ENCODE peak calls at places on chromosomes 5 and 9, in ten cellular contexts. G, A, R, M, C, F, X, J, P and Q are unnamed samples.

GRCh38 chr9:19155106-19155999 is 28.1 kb upstream of the PLIN2 start:
- DNase-seq in G (no peak), A (no peak), R (no peak), M (no peak), C (no peak), F (no peak), X (no peak), J (peak), P (no peak), Q (no peak)

GRCh38 chr9:3898371-3899218 is 372.8 kb upstream of the RFX3 start:
- DNase-seq in G (peak), A (no peak), R (no peak), M (no peak), C (no peak), F (no peak), X (peak), J (peak), P (no peak), Q (no peak)

GRCh38 chr5:114857951-114858401 is 311.7 kb downstream of the TRIM36 start:
- DNase-seq in G (no peak), A (no peak), R (peak), M (no peak), C (no peak), F (no peak), X (no peak), J (no peak), P (no peak), Q (no peak)

GRCh38 chr9:127057970-127058644 is 64.3 kb downstream of the ANGPTL2 start:
- DNase-seq in G (no peak), A (no peak), R (peak), M (no peak), C (peak), F (no peak), X (peak), J (no peak), P (peak), Q (no peak)

GRCh38 chr9:1939926-1940368 is 75.2 kb upstream of the SMARCA2 start:
- DNase-seq in G (peak), A (no peak), R (no peak), M (no peak), C (no peak), F (peak), X (peak), J (peak), P (peak), Q (no peak)

GRCh38 chr9:121055642-121056143 is 5.6 kb upstream of the C5 start:
- DNase-seq in G (no peak), A (no peak), R (no peak), M (no peak), C (no peak), F (no peak), X (no peak), J (peak), P (peak), Q (no peak)

GRCh38 chr5:74765201-74765600 is 1.7 kb downstream of the GFM2 start:
- DNase-seq in G (peak), A (no peak), R (no peak), M (no peak), C (no peak), F (no peak), X (no peak), J (peak), P (no peak), Q (no peak)

GRCh38 chr5:104241051-104241450 is 678.5 kb upstream of the NUDT12 start:
- DNase-seq in G (no peak), A (no peak), R (no peak), M (no peak), C (no peak), F (no peak), X (no peak), J (no peak), P (no peak), Q (no peak)

GRCh38 chr9:35510745-35511428 is 21.0 kb downstream of the RUSC2 start:
- DNase-seq in G (peak), A (peak), R (peak), M (peak), C (peak), F (peak), X (peak), J (peak), P (peak), Q (no peak)

GRCh38 chr9:130414910-130415746 is 29.6 kb upstream of the ASS1 start:
- DNase-seq in G (no peak), A (no peak), R (no peak), M (no peak), C (no peak), F (peak), X (no peak), J (no peak), P (no peak), Q (no peak)

GRCh38 chr9:6944093-6944551 is 186.3 kb downstream of the KDM4C start:
- DNase-seq in G (peak), A (no peak), R (no peak), M (no peak), C (no peak), F (no peak), X (no peak), J (peak), P (peak), Q (no peak)

GRCh38 chr9:136088481-136088938 is 6.6 kb downstream of the NACC2 start:
- DNase-seq in G (no peak), A (no peak), R (peak), M (no peak), C (peak), F (no peak), X (no peak), J (no peak), P (no peak), Q (no peak)

GRCh38 chr9:124934290-124934689 is 6.6 kb downstream of the GOLGA1 start:
- DNase-seq in G (peak), A (no peak), R (no peak), M (no peak), C (no peak), F (no peak), X (no peak), J (no peak), P (peak), Q (no peak)

GRCh38 chr9:131633491-131634031 is 88.2 kb downstream of the PRRT1B start:
- DNase-seq in G (no peak), A (no peak), R (no peak), M (no peak), C (no peak), F (no peak), X (no peak), J (no peak), P (no peak), Q (no peak)

GRCh38 chr5:173568128-173568527 is 48.3 kb downstream of the BOD1 start:
- DNase-seq in G (no peak), A (no peak), R (no peak), M (no peak), C (no peak), F (no peak), X (no peak), J (no peak), P (no peak), Q (no peak)

GRCh38 chr9:14256588-14256987 is 57.4 kb downstream of the NFIB start:
- DNase-seq in G (no peak), A (peak), R (peak), M (no peak), C (no peak), F (no peak), X (no peak), J (peak), P (no peak), Q (no peak)

GRCh38 chr5:73096239-73096575 is 24.2 kb upstream of the TMEM171 start:
- DNase-seq in G (no peak), A (no peak), R (no peak), M (no peak), C (no peak), F (no peak), X (no peak), J (no peak), P (no peak), Q (no peak)

GRCh38 chr5:162243651-162244050 is 176.1 kb downstream of the GABRG2 start:
- DNase-seq in G (no peak), A (no peak), R (no peak), M (no peak), C (no peak), F (no peak), X (no peak), J (no peak), P (no peak), Q (no peak)

GRCh38 chr9:100498592-100498991 is 25.6 kb downstream of the TMEFF1 start:
- DNase-seq in G (no peak), A (no peak), R (no peak), M (no peak), C (no peak), F (no peak), X (no peak), J (peak), P (peak), Q (no peak)

GRCh38 chr5:174314261-174314660 is 268.8 kb downstream of the NSG2 start:
- DNase-seq in G (no peak), A (no peak), R (no peak), M (no peak), C (no peak), F (no peak), X (no peak), J (no peak), P (no peak), Q (peak)

GRCh38 chr5:168681556-168682183 is 102.5 kb upstream of the PANK3 start:
- DNase-seq in G (peak), A (peak), R (peak), M (no peak), C (peak), F (peak), X (no peak), J (peak), P (peak), Q (no peak)

GRCh38 chr9:89477811-89478583 is 19.9 kb downstream of the SEMA4D start:
- DNase-seq in G (peak), A (peak), R (no peak), M (peak), C (no peak), F (peak), X (peak), J (peak), P (peak), Q (no peak)

GRCh38 chr5:125639858-125640257 is 783.4 kb upstream of the GRAMD2B start:
- DNase-seq in G (no peak), A (no peak), R (no peak), M (no peak), C (no peak), F (no peak), X (no peak), J (no peak), P (no peak), Q (no peak)

GRCh38 chr5:101904736-101905135 is 391.3 kb downstream of the SLCO4C1 start:
- DNase-seq in G (no peak), A (no peak), R (no peak), M (no peak), C (no peak), F (no peak), X (no peak), J (no peak), P (no peak), Q (no peak)

GRCh38 chr5:159963967-159964366 is 45.0 kb upstream of the TTC1 start:
- DNase-seq in G (no peak), A (no peak), R (no peak), M (no peak), C (no peak), F (no peak), X (no peak), J (no peak), P (no peak), Q (no peak)

GRCh38 chr9:36136277-36136893 is at the start of gene GLIPR2:
- DNase-seq in G (peak), A (peak), R (peak), M (peak), C (peak), F (peak), X (peak), J (peak), P (peak), Q (peak)

GRCh38 chr9:134883040-134883782 is 2.6 kb downstream of the FCN2 start:
- DNase-seq in G (no peak), A (no peak), R (no peak), M (no peak), C (no peak), F (no peak), X (no peak), J (no peak), P (no peak), Q (no peak)

GRCh38 chr5:35742006-35742405 is 114.7 kb upstream of the IL7R start:
- DNase-seq in G (no peak), A (no peak), R (no peak), M (no peak), C (no peak), F (no peak), X (no peak), J (no peak), P (no peak), Q (no peak)

GRCh38 chr9:100442072-100442471 is 15.1 kb downstream of the MSANTD3 start:
- DNase-seq in G (no peak), A (no peak), R (no peak), M (no peak), C (no peak), F (no peak), X (no peak), J (no peak), P (no peak), Q (no peak)

GRCh38 chr9:130500340-130500771 is 55.6 kb downstream of the ASS1 start:
- DNase-seq in G (no peak), A (no peak), R (no peak), M (peak), C (no peak), F (no peak), X (no peak), J (no peak), P (no peak), Q (no peak)

GRCh38 chr5:34826347-34826746 is 12.6 kb upstream of the TTC23L start:
- DNase-seq in G (no peak), A (no peak), R (no peak), M (no peak), C (no peak), F (no peak), X (no peak), J (peak), P (peak), Q (no peak)

GRCh38 chr5:163252951-163253350 is 184.4 kb upstream of the CCNG1 start:
- DNase-seq in G (no peak), A (no peak), R (no peak), M (no peak), C (no peak), F (no peak), X (no peak), J (no peak), P (no peak), Q (no peak)

GRCh38 chr5:38607396-38607795 is 51.0 kb upstream of the LIFR start:
- DNase-seq in G (no peak), A (no peak), R (no peak), M (no peak), C (no peak), F (no peak), X (no peak), J (peak), P (peak), Q (no peak)

GRCh38 chr9:85359161-85359560 is 382.6 kb downstream of the AGTPBP1 start:
- DNase-seq in G (no peak), A (no peak), R (no peak), M (no peak), C (no peak), F (no peak), X (no peak), J (no peak), P (no peak), Q (no peak)

GRCh38 chr5:16934669-16935068 is 1.4 kb downstream of the MYO10 start:
- DNase-seq in G (peak), A (no peak), R (no peak), M (peak), C (no peak), F (no peak), X (no peak), J (no peak), P (peak), Q (no peak)

GRCh38 chr5:151068189-151068570 is 12.7 kb downstream of the TNIP1 start:
- DNase-seq in G (peak), A (no peak), R (no peak), M (no peak), C (no peak), F (no peak), X (no peak), J (no peak), P (peak), Q (no peak)

GRCh38 chr9:91360551-91361293 is 996 bp downstream of the AUH start:
- DNase-seq in G (peak), A (no peak), R (no peak), M (no peak), C (no peak), F (no peak), X (no peak), J (no peak), P (no peak), Q (no peak)

GRCh38 chr9:120730661-120731514 is 16.6 kb upstream of the MEGF9 start:
- DNase-seq in G (peak), A (peak), R (peak), M (no peak), C (peak), F (peak), X (peak), J (peak), P (peak), Q (peak)

GRCh38 chr5:160940725-160941124 is 88.7 kb upstream of the ATP10B start:
- DNase-seq in G (no peak), A (no peak), R (no peak), M (no peak), C (no peak), F (peak), X (no peak), J (no peak), P (no peak), Q (no peak)

GRCh38 chr9:122356627-122357026 is 14.2 kb upstream of the PTGS1 start:
- DNase-seq in G (no peak), A (no peak), R (no peak), M (no peak), C (no peak), F (no peak), X (no peak), J (no peak), P (no peak), Q (no peak)

GRCh38 chr5:133945561-133945960 is 22.9 kb downstream of the C5orf15 start:
- DNase-seq in G (no peak), A (no peak), R (no peak), M (no peak), C (no peak), F (no peak), X (no peak), J (no peak), P (peak), Q (no peak)
- TF ChIP-seq CTCF in G (no peak), A (no peak), R (no peak), M (no peak), C (no peak), F (no peak), X (no peak), J (no peak), P (no peak), Q (no peak)

GRCh38 chr9:92808726-92809451 is 44.3 kb upstream of the BICD2 start:
- DNase-seq in G (peak), A (peak), R (peak), M (peak), C (peak), F (peak), X (peak), J (peak), P (peak), Q (peak)
- H3K4me3 ChIP-seq in G (no peak), A (peak), R (peak), M (no peak), C (peak), F (peak), X (peak), J (peak), P (peak), Q (peak)

DNA sequence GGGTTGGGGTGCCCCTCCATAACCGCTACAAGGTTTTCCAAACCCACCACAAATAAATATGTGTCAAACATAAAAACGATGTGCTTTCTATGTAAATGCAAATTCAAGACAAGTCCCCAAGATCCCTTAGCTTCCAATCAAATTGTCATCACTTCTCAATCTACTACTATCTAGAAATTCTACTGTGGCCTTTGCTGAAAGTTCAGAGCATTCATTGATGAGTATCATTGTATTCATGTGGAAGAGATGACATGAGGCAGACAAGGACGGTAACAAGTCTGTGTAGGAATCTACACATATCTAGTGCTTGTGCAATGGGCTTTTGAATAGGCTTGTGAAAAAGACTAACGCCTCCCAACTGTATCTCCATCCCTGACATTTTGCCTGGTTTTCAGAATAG is 524.6 kb downstream of the PDE4D start:
- DNase-seq in G (no peak), A (no peak), R (no peak), M (no peak), C (no peak), F (no peak), X (no peak), J (no peak), P (no peak), Q (no peak)
- H3K27ac ChIP-seq in G (no peak), A (no peak), R (peak), M (no peak), C (no peak), F (no peak), X (no peak), J (no peak), P (no peak), Q (no peak)

DNA sequence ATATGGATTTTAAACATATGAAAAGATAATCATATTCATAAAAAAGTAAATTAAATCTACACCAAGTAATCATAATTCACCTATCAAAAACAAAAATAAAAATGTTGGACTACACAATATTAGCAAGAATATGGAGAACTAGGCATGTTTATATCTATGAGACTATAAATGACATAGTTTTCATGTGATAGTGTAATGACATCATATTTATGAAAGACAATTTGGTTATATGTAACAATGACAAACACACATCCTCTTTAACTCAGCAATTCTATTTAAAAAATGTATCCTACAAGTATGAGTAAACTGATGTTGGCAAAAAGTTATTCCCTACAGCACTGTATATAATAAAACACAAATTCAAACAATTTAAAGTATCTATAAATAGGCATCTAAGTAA is 312.3 kb downstream of the EDIL3 start:
- DNase-seq in G (no peak), A (no peak), R (no peak), M (no peak), C (no peak), F (no peak), X (no peak), J (no peak), P (no peak), Q (no peak)
- TF ChIP-seq CTCF in G (no peak), A (no peak), R (no peak), M (no peak), C (no peak), F (no peak), X (no peak), J (no peak), P (no peak), Q (no peak)